ENCODE peak calls at places on chromosomes 7 and 10, in six cellular contexts. H is K562, V is transverse colon, E is HCT116, X is upper lobe of left lung, A is endothelial cell of umbilical vein. Q is an unnamed sample.

GRCh38 chr10:52318136-52318810 is 4.2 kb downstream of the DKK1 start:
- DNase-seq in A (peak), X (no peak), E (no peak), V (no peak), H (no peak), Q (no peak)

GRCh38 chr7:14351167-14351566 is 361.7 kb upstream of the ETV1 start:
- DNase-seq in V (no peak), A (no peak), E (no peak), H (no peak), X (no peak), Q (no peak)

GRCh38 chr10:93456480-93456879 is 25.7 kb downstream of the MYOF start:
- DNase-seq in H (no peak), A (no peak), X (no peak), E (no peak), V (no peak), Q (no peak)

GRCh38 chr10:68208424-68209042 is 23.4 kb downstream of the ATOH7 start:
- DNase-seq in X (no peak), A (peak), H (peak), V (peak), E (peak), Q (no peak)

GRCh38 chr7:28179081-28180030 is 1.2 kb downstream of the JAZF1 start:
- DNase-seq in V (peak), X (peak), E (no peak), A (peak), H (peak), Q (peak)

GRCh38 chr10:79982861-79983260 is 34.0 kb upstream of the SFTPD start:
- DNase-seq in X (no peak), A (no peak), V (no peak), E (no peak), H (no peak), Q (no peak)

GRCh38 chr7:16293669-16294425 is 127.5 kb downstream of the CRPPA start:
- DNase-seq in V (no peak), A (no peak), X (no peak), H (no peak), E (no peak), Q (no peak)

GRCh38 chr7:137961200-137962177 is 40.4 kb downstream of the CREB3L2 start:
- DNase-seq in H (peak), V (no peak), A (no peak), E (no peak), X (no peak), Q (peak)

GRCh38 chr7:84060760-84061261 is 133.8 kb downstream of the SEMA3A start:
- DNase-seq in V (no peak), E (no peak), H (no peak), A (peak), X (no peak), Q (no peak)

GRCh38 chr10:6918305-6918704 is 338.2 kb upstream of the PRKCQ start:
- DNase-seq in A (no peak), V (peak), X (no peak), E (no peak), H (peak), Q (no peak)

GRCh38 chr10:24249829-24250415 is 41.0 kb downstream of the KIAA1217 start:
- DNase-seq in V (no peak), X (no peak), A (no peak), H (no peak), E (no peak), Q (no peak)

GRCh38 chr7:26990268-26990667 is 105.5 kb downstream of the HOXA1 start:
- DNase-seq in V (no peak), E (no peak), X (no peak), A (no peak), H (no peak), Q (no peak)

GRCh38 chr7:44057849-44058758 is 7.3 kb downstream of the PGAM2 start:
- DNase-seq in X (peak), H (no peak), E (no peak), A (no peak), V (peak), Q (no peak)

GRCh38 chr10:5573968-5574641 is 49.3 kb downstream of the CALML3 start:
- DNase-seq in H (no peak), X (no peak), V (no peak), E (no peak), A (no peak), Q (no peak)
- TF ChIP-seq POLR2AphosphoS5 in H (no peak), X (no peak), V (peak), E (no peak), A (no peak), Q (no peak)

DNA sequence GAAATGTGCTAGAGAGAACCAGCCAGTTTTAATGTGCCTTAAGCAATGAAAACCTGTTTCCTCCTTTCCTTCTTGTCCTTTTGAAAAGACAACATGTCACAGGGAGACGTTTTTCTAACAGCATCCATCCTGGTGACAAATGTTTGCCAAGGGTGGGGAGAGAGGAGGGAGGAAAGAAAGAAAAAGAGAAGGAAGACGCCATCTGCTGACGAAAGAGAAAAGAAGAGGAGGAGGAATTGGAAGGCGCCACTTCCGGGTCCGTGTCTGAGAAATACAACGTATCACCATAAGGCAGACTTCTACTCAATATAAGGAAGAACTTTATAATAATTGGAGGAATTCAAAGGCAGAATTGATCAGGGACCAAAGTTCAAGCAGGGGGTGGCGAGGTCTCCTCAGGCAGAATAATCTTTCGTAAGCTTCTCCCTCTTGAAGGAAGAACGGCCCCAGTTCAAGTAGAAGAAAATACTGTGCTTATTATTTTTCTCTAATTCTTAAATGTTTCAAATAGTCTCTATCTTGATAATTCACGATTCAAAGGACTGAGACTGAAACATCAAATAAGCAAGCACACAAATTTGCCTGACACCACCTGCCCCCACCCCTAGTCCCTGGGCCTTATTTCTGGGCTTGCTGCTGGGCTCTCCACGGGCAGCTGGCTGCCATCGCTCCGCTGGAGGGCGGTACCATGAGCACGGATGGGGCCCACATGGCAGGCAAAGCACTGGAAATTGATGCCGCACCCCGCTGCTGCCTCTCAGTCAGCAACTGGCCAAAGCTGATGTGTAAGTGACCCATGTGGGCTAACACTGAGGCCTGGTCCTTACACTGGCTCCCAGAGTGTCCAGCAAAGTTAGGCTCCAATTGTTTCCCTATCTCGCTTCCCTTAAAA is 273.7 kb upstream of the KLF14 start:
- DNase-seq in E (peak), V (peak), A (peak), X (peak), H (peak), Q (no peak)
- TF ChIP-seq POLR2A in E (no peak), V (no peak), A (no peak), X (no peak), H (no peak), Q (no peak)

GRCh38 chr10:62268399-62269076 is at the start of gene RTKN2:
- DNase-seq in H (peak), X (peak), V (peak), E (peak), A (peak), Q (peak)
- TF ChIP-seq POLR2AphosphoS5 in H (no peak), X (no peak), V (no peak), E (peak), A (peak), Q (no peak)

GRCh38 chr7:65981965-65982792 is at the start of gene GUSB:
- DNase-seq in A (peak), X (peak), H (peak), E (peak), V (peak), Q (peak)
- TF ChIP-seq POLR2A in A (peak), X (no peak), H (peak), E (peak), V (peak), Q (peak)

GRCh38 chr10:103450201-103450695 is 1.9 kb downstream of the CALHM2 start:
- DNase-seq in V (no peak), H (no peak), X (no peak), E (no peak), A (no peak), Q (no peak)

GRCh38 chr10:103449208-103450144 is 2.7 kb downstream of the CALHM2 start:
- DNase-seq in H (no peak), A (no peak), E (no peak), X (peak), V (no peak), Q (no peak)

GRCh38 chr10:103452714-103453230 is 602 bp upstream of the CALHM2 start:
- DNase-seq in E (no peak), X (no peak), A (no peak), V (no peak), H (no peak), Q (no peak)

GRCh38 chr10:103451871-103452713 is at the start of gene CALHM2:
- DNase-seq in X (peak), V (peak), H (no peak), E (no peak), A (peak), Q (peak)

DNA sequence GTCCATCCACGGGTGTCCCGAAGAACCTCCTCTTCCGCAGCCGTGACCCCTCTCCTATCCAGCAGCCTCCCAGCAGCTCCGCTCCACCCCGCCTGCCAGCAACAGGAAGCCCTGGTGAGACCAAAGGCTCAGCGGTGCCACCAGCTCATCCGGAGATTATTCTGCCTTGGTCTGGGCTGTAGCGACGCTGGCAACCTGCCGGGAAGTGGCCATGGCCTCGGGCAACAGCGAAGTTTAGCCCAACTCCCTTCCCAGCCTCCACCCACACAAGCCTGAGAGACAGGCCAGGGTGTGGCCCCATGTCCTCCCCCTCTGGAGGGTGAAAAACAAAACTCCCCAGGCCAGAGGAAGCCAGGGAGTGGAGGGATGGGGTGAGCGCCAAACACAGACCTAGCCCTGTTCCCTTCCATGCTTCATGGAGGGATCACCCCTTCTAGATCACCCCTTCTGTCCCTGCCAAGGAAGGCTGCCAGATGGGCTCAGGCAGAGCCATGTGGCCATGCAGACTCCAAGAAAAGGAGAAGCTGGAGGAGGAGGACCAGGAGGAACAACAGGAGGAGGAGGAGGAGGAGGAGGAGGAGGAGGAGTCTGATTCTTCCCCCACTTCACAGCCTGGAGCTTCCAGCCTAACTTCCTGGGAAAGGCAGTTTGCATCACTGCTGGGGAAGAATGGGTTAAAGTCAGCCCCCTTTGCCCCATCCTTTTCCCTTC is 924 bp downstream of the CALHM2 start:
- DNase-seq in V (peak), A (peak), X (peak), H (peak), E (peak), Q (peak)
- TF ChIP-seq POLR2AphosphoS5 in V (no peak), A (no peak), X (peak), H (no peak), E (peak), Q (no peak)

DNA sequence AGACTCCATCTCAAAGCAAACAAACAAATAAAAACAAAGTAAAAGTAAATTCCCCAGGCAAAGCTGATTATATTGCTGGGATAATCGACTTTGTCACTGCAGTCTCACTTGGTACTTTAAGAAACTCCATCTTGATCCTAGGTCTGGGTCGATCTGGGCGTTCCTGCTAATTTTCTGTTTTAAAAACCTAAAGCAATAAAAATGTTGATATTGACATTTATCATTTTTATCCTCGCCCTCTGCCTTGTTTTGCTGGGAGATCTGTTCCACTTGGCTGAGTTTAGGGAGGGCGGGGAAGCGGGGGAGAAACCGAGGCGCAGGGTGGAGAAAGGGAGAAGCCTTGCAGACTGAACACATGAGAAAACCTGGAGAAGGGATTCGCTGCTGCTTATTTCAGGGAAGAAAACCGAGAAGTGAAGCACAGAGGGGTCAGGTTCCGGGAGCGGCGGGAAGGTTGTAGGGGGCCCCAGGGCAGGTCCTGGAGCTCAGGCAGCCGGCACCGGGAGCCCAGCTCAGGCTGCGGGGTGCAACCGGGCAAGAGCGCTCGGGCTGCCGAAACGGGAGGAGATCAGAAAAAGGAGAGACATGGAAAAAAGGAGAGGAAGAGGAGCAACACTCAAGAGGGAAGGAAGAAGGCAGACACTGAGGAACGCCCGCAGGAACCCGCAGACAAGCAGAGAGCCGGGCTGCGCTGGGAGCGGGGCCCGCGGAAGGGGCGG is 27.4 kb upstream of the KMT2C start:
- DNase-seq in A (no peak), X (no peak), E (no peak), H (no peak), V (no peak), Q (no peak)
- TF ChIP-seq POLR2A in A (no peak), X (no peak), E (no peak), H (peak), V (peak), Q (no peak)

Q was measured in GM12891.